ENCODE peak calls at places on chromosomes 7 and 10, in six cellular contexts. X, S, H, B, K and Q are unnamed samples.

GRCh38 chr7:137946015-137946414 is 55.9 kb downstream of the CREB3L2 start:
- DNase-seq in S (no peak), K (no peak), B (no peak), X (no peak), H (no peak), Q (no peak)

GRCh38 chr7:44967571-44968446 is 11.0 kb downstream of the MYO1G start:
- DNase-seq in X (no peak), H (no peak), S (peak), K (no peak), B (no peak), Q (no peak)

GRCh38 chr10:778626-779330 is 89.3 kb upstream of the DIP2C start:
- DNase-seq in K (no peak), S (peak), B (no peak), X (no peak), H (no peak), Q (no peak)

GRCh38 chr7:42151309-42151708 is 85.7 kb downstream of the GLI3 start:
- DNase-seq in S (no peak), B (no peak), H (no peak), K (no peak), X (no peak), Q (no peak)

GRCh38 chr7:74584160-74584954 is 73.2 kb upstream of the GTF2I start:
- DNase-seq in B (no peak), X (no peak), K (no peak), H (no peak), S (peak), Q (no peak)

GRCh38 chr7:16753932-16754571 is 497 bp downstream of the TSPAN13 start:
- DNase-seq in K (no peak), S (peak), X (no peak), H (peak), B (no peak), Q (no peak)

GRCh38 chr10:27360581-27361172 is 120.1 kb upstream of the ACBD5 start:
- DNase-seq in B (peak), S (peak), K (peak), H (peak), X (peak), Q (peak)

GRCh38 chr7:138125119-138125518 is 48.9 kb downstream of the AKR1D1 start:
- DNase-seq in K (no peak), S (peak), H (no peak), X (no peak), B (no peak), Q (no peak)

GRCh38 chr10:120423350-120424197 is 33.5 kb upstream of the PLPP4 start:
- DNase-seq in B (no peak), K (no peak), S (peak), X (no peak), H (no peak), Q (peak)